ENCODE peak calls at places on chromosomes 16 and 17, in nine cellular contexts. P is H9, C is fibroblast of the aortic adventitia, B is fibroblast of lung, M is lower lobe of right lung, S is cardiac fibroblast, O is AG04449, A is lower leg skin, N is stomach. H is an unnamed sample.

GRCh38 chr16:67112591-67113399 is 3.1 kb downstream of the PHAF1 start:
- DNase-seq in P (no peak), C (no peak), B (no peak), M (no peak), S (no peak), O (no peak), A (no peak), N (no peak), H (no peak)

GRCh38 chr17:50719144-50719923 is at the start of gene LUC7L3:
- DNase-seq in P (peak; percentile 97), C (peak; percentile 91), B (peak; percentile 94), M (peak; percentile 96), S (peak; percentile 96), O (peak; percentile 52), A (peak; percentile 89), N (peak; percentile 95), H (peak; percentile 66)

GRCh38 chr16:58485184-58485887 is 14.6 kb upstream of the NDRG4 start:
- DNase-seq in P (no peak), C (no peak), B (no peak), M (no peak), S (no peak), O (no peak), A (no peak), N (no peak), H (no peak)

GRCh38 chr16:10754941-10755340 is 11.3 kb downstream of the NUBP1 start:
- DNase-seq in P (no peak), C (peak; percentile 39), B (peak; percentile 43), M (no peak), S (peak; percentile 58), O (no peak), A (no peak), N (no peak), H (no peak)

GRCh38 chr16:85403693-85404092 is 209.4 kb upstream of the GSE1 start:
- DNase-seq in P (no peak), C (no peak), B (no peak), M (no peak), S (no peak), O (no peak), A (no peak), N (no peak), H (no peak)

GRCh38 chr17:68711858-68712257 is 110.7 kb upstream of the FAM20A start:
- DNase-seq in P (no peak), C (peak; percentile 90), B (no peak), M (no peak), S (peak; percentile 33), O (no peak), A (no peak), N (no peak), H (no peak)

GRCh38 chr17:65278050-65278819 is 141.1 kb downstream of the RGS9 start:
- DNase-seq in P (peak; percentile 90), C (peak; percentile 48), B (peak; percentile 54), M (peak; percentile 50), S (peak; percentile 71), O (no peak), A (no peak), N (peak; percentile 63), H (no peak)

GRCh38 chr17:80372922-80373570 is 41.9 kb upstream of the ENDOV start:
- DNase-seq in P (no peak), C (no peak), B (no peak), M (no peak), S (no peak), O (no peak), A (no peak), N (no peak), H (no peak)

GRCh38 chr17:72110231-72110952 is 10.4 kb upstream of the SOX9 start:
- DNase-seq in P (no peak), C (no peak), B (no peak), M (no peak), S (no peak), O (no peak), A (no peak), N (no peak), H (no peak)

GRCh38 chr17:58083491-58084316 is 485 bp downstream of the DYNLL2 start:
- DNase-seq in P (peak; percentile 33), C (peak; percentile 22), B (peak; percentile 41), M (peak; percentile 80), S (peak; percentile 46), O (no peak), A (no peak), N (peak; percentile 64), H (no peak)

GRCh38 chr16:3727806-3728381 is 10.6 kb upstream of the TRAP1 start:
- DNase-seq in P (no peak), C (no peak), B (no peak), M (no peak), S (no peak), O (no peak), A (no peak), N (no peak), H (no peak)

DNA sequence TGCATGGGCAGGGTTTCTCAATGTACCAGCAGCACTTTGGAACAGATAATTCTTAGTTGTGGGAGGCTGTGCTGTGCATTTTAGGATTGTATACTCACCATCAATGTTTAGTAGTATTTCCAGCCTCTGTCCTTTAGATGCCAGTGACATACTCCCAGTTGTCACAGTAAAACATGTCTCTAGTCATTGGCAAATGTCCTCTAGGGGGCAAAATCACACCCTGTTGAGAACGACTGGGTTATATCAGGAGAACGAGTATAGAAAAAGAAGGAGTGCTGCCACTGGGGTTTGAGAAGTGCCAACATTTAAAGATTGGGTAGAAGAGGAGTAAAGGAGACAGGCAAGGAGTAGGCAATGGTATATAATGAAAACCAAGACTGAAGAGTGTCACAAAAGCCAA is 37.9 kb upstream of the SMIM36 start:
- DNase-seq in P (no peak), C (no peak), B (no peak), M (no peak), S (peak; percentile 37), O (no peak), A (no peak), N (no peak), H (no peak)
- TF ChIP-seq CTCF in P (peak; percentile 66), C (no peak), B (peak; percentile 17), M (no peak), S (peak; percentile 21), O (no peak), A (no peak), N (no peak), H (peak; percentile 36)

GRCh38 chr17:31595666-31596381 is 204.3 kb downstream of the RAB11FIP4 start:
- DNase-seq in P (no peak), C (no peak), B (no peak), M (no peak), S (no peak), O (no peak), A (no peak), N (no peak), H (no peak)

GRCh38 chr17:31598388-31598760 is 206.9 kb downstream of the RAB11FIP4 start:
- DNase-seq in P (no peak), C (no peak), B (no peak), M (no peak), S (no peak), O (no peak), A (no peak), N (no peak), H (no peak)

GRCh38 chr17:31597646-31598387 is 206.3 kb downstream of the RAB11FIP4 start:
- DNase-seq in P (no peak), C (no peak), B (no peak), M (no peak), S (no peak), O (no peak), A (no peak), N (no peak), H (no peak)

GRCh38 chr17:31596382-31597323 is 205.2 kb downstream of the RAB11FIP4 start:
- DNase-seq in P (peak; percentile 85), C (peak; percentile 97), B (peak; percentile 96), M (peak; percentile 73), S (peak; percentile 99), O (peak; percentile 97), A (peak; percentile 75), N (no peak), H (peak; percentile 83)

GRCh38 chr17:31598921-31599571 is 207.6 kb downstream of the RAB11FIP4 start:
- DNase-seq in P (no peak), C (no peak), B (no peak), M (no peak), S (peak; percentile 42), O (no peak), A (no peak), N (no peak), H (no peak)
- TF ChIP-seq CTCF in P (no peak), C (no peak), B (no peak), M (no peak), S (no peak), O (no peak), A (no peak), N (no peak), H (no peak)

GRCh38 chr17:17446666-17447155 is 30.1 kb upstream of the MED9 start:
- DNase-seq in P (no peak), C (no peak), B (no peak), M (no peak), S (no peak), O (no peak), A (no peak), N (no peak), H (no peak)

GRCh38 chr17:17447264-17447663 is 29.5 kb upstream of the MED9 start:
- DNase-seq in P (no peak), C (no peak), B (no peak), M (no peak), S (no peak), O (no peak), A (peak; percentile 41), N (no peak), H (no peak)

GRCh38 chr17:17448076-17448475 is 28.7 kb upstream of the MED9 start:
- DNase-seq in P (no peak), C (no peak), B (no peak), M (no peak), S (no peak), O (no peak), A (no peak), N (no peak), H (no peak)

GRCh38 chr17:17445296-17445924 is 31.4 kb upstream of the MED9 start:
- DNase-seq in P (no peak), C (no peak), B (no peak), M (no peak), S (no peak), O (no peak), A (no peak), N (no peak), H (no peak)

GRCh38 chr17:17445925-17446665 is 30.7 kb upstream of the MED9 start:
- DNase-seq in P (no peak), C (peak; percentile 80), B (peak; percentile 78), M (peak; percentile 58), S (peak; percentile 97), O (peak; percentile 74), A (peak; percentile 43), N (peak; percentile 83), H (peak; percentile 97)
- TF ChIP-seq CTCF in P (no peak), C (no peak), B (no peak), M (no peak), S (no peak), O (no peak), A (no peak), N (no peak), H (peak; percentile 16)

DNA sequence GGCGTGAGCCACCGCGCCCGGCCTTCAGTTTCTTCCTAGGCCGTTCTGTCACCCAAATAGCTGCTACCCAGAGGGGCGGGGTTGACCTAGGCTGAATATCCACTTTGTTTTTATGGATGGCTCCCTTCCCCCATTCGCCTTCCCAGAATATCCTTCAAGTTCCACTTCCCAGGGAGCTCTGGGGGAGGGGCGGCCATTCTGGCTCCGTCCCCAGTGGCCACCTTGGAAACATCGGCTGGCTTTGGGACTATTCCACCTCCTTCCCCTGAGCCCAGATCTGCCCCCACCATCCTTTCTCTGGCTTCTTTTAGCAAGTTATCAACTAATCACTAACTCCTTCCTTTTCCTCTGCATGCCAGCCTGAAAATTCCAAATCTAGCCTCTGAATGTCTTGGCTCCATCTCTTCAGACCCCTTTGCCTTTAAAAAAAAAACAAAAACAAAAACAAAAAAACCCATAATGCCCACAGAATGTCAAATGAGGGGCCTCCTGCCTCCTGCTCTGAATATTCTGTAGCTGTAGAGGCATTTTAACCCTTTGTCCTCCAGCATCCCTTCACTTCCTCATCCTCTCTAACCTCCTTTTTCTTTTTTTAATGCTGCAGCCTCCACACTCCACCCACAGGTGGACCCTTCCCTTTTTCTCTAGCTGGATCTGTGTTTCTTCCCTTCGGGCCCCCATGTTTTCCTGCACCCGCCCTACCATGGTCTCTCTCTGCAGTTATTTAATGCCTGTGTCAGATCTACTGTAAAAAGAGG is 6.4 kb downstream of the ATP1B2 start:
- DNase-seq in P (peak; percentile 98), C (peak; percentile 11), B (peak; percentile 10), M (no peak), S (no peak), O (no peak), A (no peak), N (no peak), H (no peak)
- TF ChIP-seq CTCF in P (peak; percentile 29), C (no peak), B (no peak), M (no peak), S (no peak), O (no peak), A (no peak), N (no peak), H (no peak)

H was measured in BJ.